ENCODE peak calls at places on chromosome 1, in five cellular contexts. K is cardiac muscle cell; M is epithelial cell of esophagus; T is activated CD4-positive, alpha-beta T cell treated with anti-CD3 and anti-CD28 coated beads for 4 hours; F is SJSA1. N is an unnamed sample.

GRCh38 chr1:231584117-231584516 is 42.5 kb upstream of the DISC1 start:
- DNase-seq in M (peak), K (peak), T (no peak), F (no peak), N (peak)

GRCh38 chr1:37474697-37475379 is 458 bp downstream of the ZC3H12A start:
- DNase-seq in T (peak), F (no peak), K (peak), M (no peak), N (no peak)

GRCh38 chr1:241641748-241642592 is 1.8 kb upstream of the CHML start:
- DNase-seq in F (peak), T (no peak), K (peak), M (peak), N (peak)

GRCh38 chr1:224513787-224514209 is 79.2 kb upstream of the WDR26 start:
- DNase-seq in K (peak), M (peak), F (peak), T (peak), N (peak)

GRCh38 chr1:38125016-38125415 is 78.4 kb upstream of the POU3F1 start:
- DNase-seq in M (peak), F (no peak), K (no peak), T (no peak), N (no peak)

GRCh38 chr1:7554343-7555270 is 216.5 kb upstream of the VAMP3 start:
- DNase-seq in F (no peak), T (no peak), M (no peak), K (peak), N (no peak)

GRCh38 chr1:98325646-98326441 is 335.7 kb upstream of the SNX7 start:
- DNase-seq in M (peak), T (no peak), K (peak), F (peak), N (peak)

GRCh38 chr1:214425723-214426419 is 125.5 kb downstream of the PTPN14 start:
- DNase-seq in T (no peak), M (no peak), K (no peak), F (no peak), N (no peak)

GRCh38 chr1:153364766-153365678 is 7.4 kb downstream of the S100A9 start:
- DNase-seq in K (no peak), T (no peak), F (no peak), M (peak), N (no peak)

GRCh38 chr1:7970250-7970649 is 8.7 kb downstream of the PARK7 start:
- DNase-seq in M (no peak), K (no peak), T (no peak), F (no peak), N (no peak)

GRCh38 chr1:206911064-206911663 is 10.6 kb downstream of the FCMR start:
- DNase-seq in F (no peak), K (peak), T (peak), M (peak), N (peak)

GRCh38 chr1:207021139-207021861 is 11.3 kb downstream of the C1orf116 start:
- DNase-seq in F (no peak), T (no peak), K (peak), M (peak), N (no peak)

GRCh38 chr1:214314178-214314843 is 33.4 kb downstream of the SMYD2 start:
- DNase-seq in K (no peak), M (no peak), T (no peak), F (no peak), N (no peak)

GRCh38 chr1:186948542-186948941 is 119.8 kb downstream of the PLA2G4A start:
- DNase-seq in K (peak), F (no peak), M (peak), T (no peak), N (no peak)

GRCh38 chr1:224582041-224582440 is 34.1 kb upstream of the CNIH3 start:
- DNase-seq in F (no peak), T (no peak), M (no peak), K (no peak), N (no peak)

GRCh38 chr1:56570924-56571372 is 8.4 kb downstream of the PLPP3 start:
- DNase-seq in F (no peak), M (peak), T (no peak), K (no peak), N (no peak)

GRCh38 chr1:99727575-99728190 is 38.8 kb downstream of the FRRS1 start:
- DNase-seq in T (no peak), M (no peak), F (peak), K (peak), N (no peak)

GRCh38 chr1:98288494-98288893 is 367.7 kb upstream of the DPYD start:
- DNase-seq in K (no peak), T (no peak), M (no peak), F (no peak), N (no peak)

GRCh38 chr1:205346956-205347574 is 9.7 kb downstream of the KLHDC8A start:
- DNase-seq in M (peak), T (no peak), F (no peak), K (no peak), N (no peak)

GRCh38 chr1:87436534-87436933 is 107.9 kb downstream of the LMO4 start:
- DNase-seq in T (no peak), F (no peak), K (peak), M (peak), N (no peak)

N was measured in hepatocyte.